ENCODE peak calls at places on chromosomes 3 and 15, in ten cellular contexts. F is H9, P is glutamatergic neuron, J is mesothelial cell of epicardium, H is dorsolateral prefrontal cortex, I is heart left ventricle, Z is tibial artery, U is AG09309, B is HFFc6, O is cardiac muscle cell. T is an unnamed sample.

GRCh38 chr3:140081836-140082331 is 146.9 kb downstream of the CLSTN2 start:
- DNase-seq in I (no peak), P (no peak), H (no peak), U (no peak), J (no peak), F (no peak), B (no peak), O (no peak), Z (no peak), T (no peak)

GRCh38 chr3:46715507-46716175 is 2.0 kb downstream of the PRSS50 start:
- DNase-seq in U (no peak), Z (peak; percentile 53), I (no peak), O (no peak), B (no peak), P (no peak), F (no peak), J (no peak), H (peak; percentile 29), T (no peak)

GRCh38 chr15:47505712-47506542 is 211.4 kb upstream of the SEMA6D start:
- DNase-seq in I (no peak), J (no peak), Z (no peak), H (no peak), O (peak; percentile 32), F (no peak), U (peak; percentile 4), B (peak; percentile 33), P (no peak), T (no peak)

GRCh38 chr15:38562278-38562677 is 2.3 kb downstream of the RASGRP1 start:
- DNase-seq in U (no peak), Z (no peak), J (no peak), H (no peak), B (no peak), P (no peak), F (peak; percentile 56), O (no peak), I (no peak), T (no peak)

GRCh38 chr15:37130356-37130755 is 30.0 kb upstream of the MEIS2 start:
- DNase-seq in U (no peak), H (no peak), Z (no peak), F (no peak), B (no peak), J (no peak), O (no peak), P (no peak), I (no peak), T (no peak)

GRCh38 chr15:45521596-45522167 is 873 bp downstream of the SLC30A4 start:
- DNase-seq in F (no peak), B (no peak), J (no peak), O (peak; percentile 4), Z (no peak), P (no peak), I (no peak), U (no peak), H (no peak), T (no peak)

GRCh38 chr3:107757140-107757539 is 234.4 kb downstream of the BBX start:
- DNase-seq in F (no peak), P (no peak), Z (no peak), O (no peak), U (no peak), J (no peak), I (no peak), H (no peak), B (no peak), T (no peak)

GRCh38 chr3:128971421-128971820 is 22.5 kb downstream of the CFAP92 start:
- DNase-seq in O (peak; percentile 43), J (no peak), I (no peak), F (no peak), B (no peak), P (no peak), U (no peak), Z (no peak), H (no peak), T (no peak)

GRCh38 chr3:190122198-190122771 is 1.6 kb upstream of the P3H2 start:
- DNase-seq in H (no peak), B (peak; percentile 30), Z (no peak), O (no peak), J (no peak), I (no peak), P (no peak), U (no peak), F (no peak), T (no peak)

DNA sequence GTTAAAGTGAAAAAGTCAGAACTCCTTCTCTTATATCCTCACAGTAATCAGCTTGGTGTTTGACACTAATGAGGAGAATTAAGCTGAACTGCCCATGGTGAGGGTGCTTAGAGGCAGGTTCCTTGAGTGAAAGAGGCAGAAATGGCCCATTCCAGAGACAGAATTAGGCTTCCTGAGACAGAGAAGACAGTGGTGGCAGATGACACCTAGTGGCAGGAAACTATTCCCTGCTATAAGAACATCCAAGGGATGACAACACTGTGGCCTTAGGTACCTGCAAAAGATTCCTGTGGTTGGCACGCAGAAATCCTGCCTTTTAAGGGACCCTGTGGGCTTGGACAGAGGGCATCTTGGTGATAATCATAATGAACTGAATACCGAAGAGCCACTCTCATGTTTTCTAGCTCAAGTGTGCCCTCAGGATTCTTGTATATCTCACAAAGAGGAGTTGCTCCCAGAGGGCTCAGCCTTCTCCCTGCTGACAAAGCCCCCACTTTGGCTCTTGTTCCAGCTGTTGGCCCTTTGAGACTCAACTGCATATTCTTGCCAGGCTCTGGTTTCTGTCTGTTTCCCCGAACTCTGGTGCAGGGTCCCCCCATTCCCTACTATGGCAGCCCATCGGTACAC is 56.0 kb downstream of the KBTBD12 start:
- DNase-seq in Z (no peak), P (no peak), F (peak; percentile 45), O (peak; percentile 32), H (no peak), I (no peak), U (no peak), J (no peak), B (peak; percentile 39), T (no peak)
- TF ChIP-seq CTCF in Z (peak; percentile 66), P (peak; percentile 53), F (peak; percentile 77), O (peak; percentile 70), H (peak; percentile 79), I (peak; percentile 72), U (peak; percentile 83), J (peak; percentile 41), B (peak; percentile 83), T (peak; percentile 51)

GRCh38 chr15:71444032-71444810 is 328.9 kb downstream of the THSD4 start:
- DNase-seq in U (no peak), P (no peak), J (no peak), Z (no peak), O (no peak), I (no peak), F (no peak), B (no peak), H (no peak), T (no peak)

GRCh38 chr15:71443538-71443937 is 328.3 kb downstream of the THSD4 start:
- DNase-seq in J (peak; percentile 46), B (peak; percentile 28), H (no peak), P (peak; percentile 81), F (peak; percentile 53), I (no peak), O (peak; percentile 62), U (no peak), Z (no peak), T (peak; percentile 43)

GRCh38 chr15:71437919-71438318 is 322.6 kb downstream of the THSD4 start:
- DNase-seq in Z (no peak), P (no peak), B (no peak), F (no peak), O (no peak), U (no peak), I (no peak), J (no peak), H (no peak), T (no peak)

GRCh38 chr15:71437404-71437803 is 322.1 kb downstream of the THSD4 start:
- DNase-seq in H (no peak), O (no peak), U (no peak), I (no peak), F (no peak), J (no peak), B (no peak), Z (no peak), P (no peak), T (no peak)

GRCh38 chr15:71440479-71441071 is 325.3 kb downstream of the THSD4 start:
- DNase-seq in U (peak; percentile 51), P (no peak), H (no peak), I (no peak), J (no peak), O (peak; percentile 50), F (no peak), Z (no peak), B (peak; percentile 70), T (no peak)
- TF ChIP-seq CTCF in U (peak; percentile 43), P (peak; percentile 66), H (peak; percentile 76), I (peak; percentile 71), J (peak; percentile 63), O (peak; percentile 40), F (peak; percentile 72), Z (peak; percentile 57), B (peak; percentile 86), T (peak; percentile 69)

DNA sequence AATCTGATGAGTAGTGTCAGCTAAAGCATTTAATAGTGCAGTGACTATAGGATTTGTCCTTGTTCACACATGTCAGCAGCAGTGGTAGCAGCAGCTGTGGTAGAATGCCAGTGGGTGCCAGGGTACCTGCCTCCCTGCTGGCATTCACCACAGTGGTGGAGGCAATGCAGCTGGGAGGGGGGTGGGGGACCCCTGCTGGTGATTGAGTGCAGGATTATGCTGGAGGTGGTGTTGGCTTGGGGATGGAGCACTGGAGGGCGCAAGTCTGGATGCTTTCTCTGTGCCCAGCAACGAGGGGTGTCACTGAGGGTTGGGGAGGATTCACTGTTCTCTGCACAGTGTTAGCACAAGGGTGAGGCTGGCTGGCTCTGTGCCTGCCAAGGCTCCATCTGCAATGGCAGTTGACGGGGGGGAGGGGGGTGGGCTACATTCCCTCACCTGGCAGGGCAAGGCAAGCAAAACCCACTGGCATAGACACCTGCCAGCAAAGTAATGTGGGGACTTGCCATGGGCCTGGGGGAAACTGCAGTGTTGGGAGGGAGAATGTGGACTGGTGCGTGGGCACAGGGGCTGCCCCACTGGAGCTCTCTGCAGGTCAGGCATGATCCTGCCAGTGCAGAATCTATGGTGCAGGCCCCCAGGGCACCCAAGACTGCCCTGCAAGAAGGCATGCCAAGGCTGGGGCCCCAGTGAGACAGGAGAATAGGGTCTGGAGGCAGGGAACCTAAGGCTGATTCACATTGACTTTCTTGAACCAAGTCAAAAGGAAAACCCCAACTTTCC is 64.3 kb downstream of the MINDY4B start:
- DNase-seq in I (no peak), U (no peak), Z (no peak), B (no peak), P (no peak), J (no peak), O (no peak), H (no peak), F (peak; percentile 39), T (no peak)
- TF ChIP-seq CTCF in I (no peak), U (no peak), Z (no peak), B (no peak), P (no peak), J (no peak), O (no peak), H (no peak), F (peak; percentile 22), T (no peak)

DNA sequence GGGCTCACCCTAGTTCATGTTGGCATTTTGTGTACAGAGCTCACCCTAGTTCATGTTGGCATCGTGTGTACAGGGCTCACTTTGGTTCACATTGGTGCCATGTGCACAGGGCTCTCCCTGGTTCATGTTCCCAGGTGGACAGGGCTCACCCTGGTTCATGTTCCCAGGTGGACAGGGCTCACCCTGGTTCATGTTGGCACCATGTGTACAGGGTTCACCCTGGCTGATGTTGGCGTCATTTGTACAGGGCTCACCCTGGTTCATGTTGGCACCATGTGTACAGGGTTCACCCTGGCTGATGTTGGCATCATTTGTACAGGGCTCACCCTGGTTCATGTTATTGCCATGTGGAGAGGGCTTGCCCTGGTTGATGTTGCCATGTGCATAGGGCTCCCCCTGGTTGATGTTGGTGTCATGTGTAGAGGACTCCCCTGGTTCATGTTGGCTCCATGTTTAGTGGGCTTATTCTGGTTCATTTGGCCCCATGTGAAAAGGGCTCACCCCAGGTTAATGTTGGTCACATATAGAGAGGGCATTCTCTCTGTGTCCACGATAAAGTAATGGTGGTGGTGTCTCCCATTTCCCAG is 31.7 kb upstream of the NR2C2 start:
- DNase-seq in F (peak; percentile 12), U (no peak), Z (no peak), I (no peak), J (no peak), B (no peak), O (no peak), H (no peak), P (no peak), T (no peak)
- TF ChIP-seq CTCF in F (peak; percentile 33), U (peak; percentile 11), Z (no peak), I (peak; percentile 11), J (no peak), B (peak; percentile 25), O (no peak), H (no peak), P (no peak), T (peak; percentile 12)

T was measured in progenitor cell of endocrine pancreas.